ENCODE peak calls at places on chromosomes 3 and 15, in six cellular contexts. X, J, D, H, Q and W are unnamed samples.

GRCh38 chr3:148077318-148077923 is 620.3 kb upstream of the AGTR1 start:
- DNase-seq in X (no peak), J (no peak), D (peak; percentile 28), H (no peak), Q (peak; percentile 48), W (no peak)

GRCh38 chr3:126959921-126960603 is 22.9 kb upstream of the PLXNA1 start:
- DNase-seq in X (no peak), J (no peak), D (peak; percentile 73), H (no peak), Q (peak; percentile 62), W (no peak)

GRCh38 chr3:43148033-43148432 is 42.2 kb upstream of the POMGNT2 start:
- DNase-seq in X (no peak), J (no peak), D (no peak), H (no peak), Q (no peak), W (no peak)

GRCh38 chr3:43285644-43286043 is 696 bp upstream of the SNRK start:
- DNase-seq in X (no peak), J (no peak), D (no peak), H (no peak), Q (no peak), W (no peak)

GRCh38 chr3:171376125-171376947 is 83.9 kb downstream of the TNIK start:
- DNase-seq in X (no peak), J (no peak), D (peak; percentile 65), H (no peak), Q (peak; percentile 51), W (no peak)

GRCh38 chr3:102106421-102107097 is 257.2 kb downstream of the NFKBIZ start:
- DNase-seq in X (no peak), J (no peak), D (peak; percentile 83), H (peak; percentile 30), Q (peak; percentile 72), W (no peak)

GRCh38 chr3:146464005-146464595 is 5.3 kb downstream of the PLSCR2 start:
- DNase-seq in X (no peak), J (no peak), D (peak; percentile 72), H (no peak), Q (no peak), W (no peak)

GRCh38 chr15:76187151-76187550 is 124.1 kb downstream of the ETFA start:
- DNase-seq in X (no peak), J (no peak), D (no peak), H (no peak), Q (no peak), W (no peak)

GRCh38 chr3:72039677-72040076 is 254.7 kb upstream of the PROK2 start:
- DNase-seq in X (no peak), J (no peak), D (no peak), H (no peak), Q (no peak), W (no peak)

GRCh38 chr3:72042397-72043211 is 257.7 kb upstream of the PROK2 start:
- DNase-seq in X (no peak), J (no peak), D (peak; percentile 56), H (no peak), Q (no peak), W (peak; percentile 77)

GRCh38 chr3:72043212-72044133 is 258.5 kb upstream of the PROK2 start:
- DNase-seq in X (no peak), J (no peak), D (no peak), H (no peak), Q (no peak), W (no peak)

GRCh38 chr3:72044231-72044935 is 259.4 kb upstream of the PROK2 start:
- DNase-seq in X (no peak), J (no peak), D (no peak), H (no peak), Q (no peak), W (no peak)

GRCh38 chr3:72041531-72041930 is 256.6 kb upstream of the PROK2 start:
- DNase-seq in X (no peak), J (no peak), D (no peak), H (no peak), Q (no peak), W (no peak)
- TF ChIP-seq CTCF in X (no peak), J (peak; percentile 28), D (no peak), H (no peak), Q (no peak), W (no peak)

GRCh38 chr3:129435367-129435766 is 4.4 kb downstream of the MBD4 start:
- DNase-seq in X (no peak), J (no peak), D (no peak), H (no peak), Q (peak; percentile 22), W (no peak)

GRCh38 chr3:129433565-129433964 is 5.1 kb upstream of the EFCAB12 start:
- DNase-seq in X (no peak), J (no peak), D (no peak), H (no peak), Q (no peak), W (no peak)

GRCh38 chr3:129434140-129434539 is 5.6 kb downstream of the MBD4 start:
- DNase-seq in X (no peak), J (no peak), D (no peak), H (no peak), Q (no peak), W (no peak)

GRCh38 chr3:129432036-129432435 is 3.6 kb upstream of the EFCAB12 start:
- DNase-seq in X (no peak), J (no peak), D (no peak), H (no peak), Q (no peak), W (no peak)

DNA sequence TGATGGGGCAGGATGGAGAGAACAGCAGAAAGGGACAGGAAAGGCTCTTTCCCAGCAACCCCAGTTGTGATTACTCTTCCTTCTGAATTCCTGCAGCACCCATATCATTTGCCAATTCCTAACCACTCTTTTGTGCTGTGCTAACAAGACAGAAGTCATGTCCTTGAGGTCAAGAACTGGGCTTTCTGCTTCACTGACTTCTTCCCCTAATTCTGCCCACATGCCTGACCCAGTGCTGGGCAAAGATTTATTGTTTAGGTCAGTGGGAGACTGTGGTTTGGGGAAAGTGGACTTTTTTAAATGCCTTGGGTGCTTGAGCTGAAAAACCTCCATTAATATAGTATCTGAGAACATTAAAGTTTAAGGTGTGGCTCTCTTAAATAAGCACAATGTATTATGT is 4.2 kb upstream of the EFCAB12 start:
- DNase-seq in X (no peak), J (no peak), D (no peak), H (no peak), Q (no peak), W (no peak)
- H3K4me3 ChIP-seq in X (no peak overlapping the region), J (no peak overlapping the region), D (no peak overlapping the region), H (no peak overlapping the region), Q (no peak overlapping the region), W (no peak overlapping the region)

GRCh38 chr15:74482661-74483060 is 21.7 kb upstream of the UBL7 start:
- DNase-seq in X (no peak), J (no peak), D (no peak), H (no peak), Q (no peak), W (no peak)
- TF ChIP-seq CTCF in X (no peak), J (no peak), D (no peak), H (no peak), Q (peak; percentile 3), W (no peak)

GRCh38 chr3:27043328-27043956 is 325.7 kb downstream of the NEK10 start:
- DNase-seq in X (no peak), J (no peak), D (no peak), H (no peak), Q (no peak), W (no peak)
- H3K4me3 ChIP-seq in X (no peak overlapping the region), J (no peak overlapping the region), D (no peak overlapping the region), H (no peak overlapping the region), Q (no peak overlapping the region), W (no peak overlapping the region)

GRCh38 chr3:133376805-133377204 is 23.1 kb upstream of the BFSP2 start:
- DNase-seq in X (no peak), J (no peak), D (no peak), H (no peak), Q (no peak), W (no peak)
- TF ChIP-seq CTCF in X (no peak), J (no peak), D (no peak), H (no peak), Q (no peak), W (peak; percentile 22)

GRCh38 chr3:56802411-56802745 is 629 bp upstream of the ARHGEF3 start:
- DNase-seq in X (no peak), J (no peak), D (no peak), H (no peak), Q (no peak), W (no peak)

GRCh38 chr3:56801597-56802410 is at the start of gene ARHGEF3:
- DNase-seq in X (peak; percentile 85), J (no peak), D (peak; percentile 48), H (peak; percentile 58), Q (peak; percentile 90), W (no peak)

GRCh38 chr3:56801151-56801596 is 575 bp downstream of the ARHGEF3 start:
- DNase-seq in X (peak; percentile 37), J (no peak), D (no peak), H (no peak), Q (peak; percentile 32), W (no peak)

GRCh38 chr3:56800373-56801150 is 1.2 kb downstream of the ARHGEF3 start:
- DNase-seq in X (peak; percentile 80), J (no peak), D (no peak), H (no peak), Q (peak; percentile 60), W (no peak)

GRCh38 chr3:56802793-56803192 is 1.0 kb upstream of the ARHGEF3 start:
- DNase-seq in X (no peak), J (no peak), D (no peak), H (no peak), Q (no peak), W (no peak)
- H3K4me3 ChIP-seq in X (peak overlapping the region; percentile 98), J (no peak overlapping the region), D (no peak overlapping the region), H (no peak overlapping the region), Q (no peak overlapping the region), W (no peak overlapping the region)